ENCODE peak calls at places on chromosomes 1 and 21, in eight cellular contexts. V is ELR; K is neuronal stem cell; N is effector memory CD8-positive, alpha-beta T cell; S is iris pigment epithelial cell; R is BJ; D is neural progenitor cell; C is lower leg skin. H is an unnamed sample.

GRCh38 chr1:14956579-14957195 is 196.9 kb upstream of the TMEM51 start:
- DNase-seq in C (no peak), K (no peak), N (no peak), R (no peak), S (no peak), D (no peak), V (no peak), H (no peak)

GRCh38 chr1:234870020-234870378 is 258.6 kb downstream of the TOMM20 start:
- DNase-seq in C (no peak), V (no peak), R (no peak), S (no peak), N (no peak), K (no peak), D (no peak), H (no peak)

GRCh38 chr1:55420866-55421265 is 205.7 kb upstream of the USP24 start:
- DNase-seq in D (no peak), K (no peak), C (no peak), N (no peak), R (no peak), V (peak), S (no peak), H (no peak)

GRCh38 chr1:201537028-201537427 is 1.9 kb upstream of the NAV1 start:
- DNase-seq in S (no peak), V (peak), R (no peak), D (no peak), N (no peak), K (no peak), C (no peak), H (no peak)

GRCh38 chr21:16308269-16308668 is 578.5 kb downstream of the USP25 start:
- DNase-seq in N (no peak), K (no peak), V (peak), R (no peak), C (no peak), D (no peak), S (peak), H (no peak)

GRCh38 chr1:58932820-58933598 is 149.2 kb upstream of the JUN start:
- DNase-seq in S (peak), K (no peak), V (peak), N (no peak), D (no peak), C (peak), R (no peak), H (no peak)

GRCh38 chr1:112298558-112298957 is 97.5 kb upstream of the CTTNBP2NL start:
- DNase-seq in R (no peak), K (peak), V (peak), C (no peak), N (no peak), D (peak), S (peak), H (no peak)

GRCh38 chr1:156310962-156311361 is 11.9 kb upstream of the VHLL start:
- DNase-seq in R (no peak), C (peak), V (peak), S (peak), D (no peak), N (no peak), K (no peak), H (no peak)